ENCODE peak calls at places on chromosomes 4 and X, in seven cellular contexts. One of them, this sample, is unnamed.

GRCh38 chr4:24408640-24409039 is 175.7 kb downstream of the DHX15 start:
- DNase-seq in mesenchymal stem cell: no peak
- DNase-seq in neuronal stem cell: no peak
- DNase-seq in mesendoderm: no peak
- DNase-seq in H9: no peak
- DNase-seq in H1: no peak
- DNase-seq in trophoblast cell: no peak
- DNase-seq in this sample: no peak

GRCh38 chr4:144399927-144400326 is 246.0 kb upstream of the HHIP start:
- DNase-seq in mesenchymal stem cell: peak; percentile 5
- DNase-seq in neuronal stem cell: no peak
- DNase-seq in mesendoderm: no peak
- DNase-seq in H9: no peak
- DNase-seq in H1: no peak
- DNase-seq in trophoblast cell: no peak
- DNase-seq in this sample: peak; percentile 55

GRCh38 chr4:926538-926937 is 5.6 kb downstream of the GAK start:
- DNase-seq in mesenchymal stem cell: no peak
- DNase-seq in neuronal stem cell: peak; percentile 30
- DNase-seq in mesendoderm: peak; percentile 73
- DNase-seq in H9: peak; percentile 79
- DNase-seq in H1: peak; percentile 84
- DNase-seq in trophoblast cell: peak; percentile 33
- DNase-seq in this sample: no peak

GRCh38 chrX:107445636-107446035 is 3.8 kb upstream of the FRMPD3 start:
- DNase-seq in mesenchymal stem cell: no peak
- DNase-seq in neuronal stem cell: no peak
- DNase-seq in mesendoderm: no peak
- DNase-seq in H9: no peak
- DNase-seq in H1: no peak
- DNase-seq in trophoblast cell: no peak
- DNase-seq in this sample: no peak

GRCh38 chrX:70033348-70033747 is 16.4 kb downstream of the AWAT2 start:
- DNase-seq in mesenchymal stem cell: peak; percentile 2
- DNase-seq in neuronal stem cell: no peak
- DNase-seq in mesendoderm: peak; percentile 62
- DNase-seq in H9: peak; percentile 73
- DNase-seq in H1: peak; percentile 69
- DNase-seq in trophoblast cell: peak; percentile 34
- DNase-seq in this sample: peak; percentile 21

GRCh38 chr4:110543577-110543976 is 67.6 kb downstream of the ENPEP start:
- DNase-seq in mesenchymal stem cell: no peak
- DNase-seq in neuronal stem cell: no peak
- DNase-seq in mesendoderm: no peak
- DNase-seq in H9: no peak
- DNase-seq in H1: no peak
- DNase-seq in trophoblast cell: no peak
- DNase-seq in this sample: no peak

GRCh38 chr4:184924516-184924915 is 93.8 kb upstream of the HELT start:
- DNase-seq in mesenchymal stem cell: no peak
- DNase-seq in neuronal stem cell: no peak
- DNase-seq in mesendoderm: no peak
- DNase-seq in H9: no peak
- DNase-seq in H1: peak; percentile 10
- DNase-seq in trophoblast cell: no peak
- DNase-seq in this sample: no peak

GRCh38 chrX:138485224-138485623 is 226.3 kb downstream of the FGF13 start:
- DNase-seq in mesenchymal stem cell: no peak
- DNase-seq in neuronal stem cell: no peak
- DNase-seq in mesendoderm: no peak
- DNase-seq in H9: no peak
- DNase-seq in H1: no peak
- DNase-seq in trophoblast cell: peak; percentile 93
- DNase-seq in this sample: no peak

GRCh38 chr4:85703098-85703497 is 228.1 kb downstream of the ARHGAP24 start:
- DNase-seq in mesenchymal stem cell: no peak
- DNase-seq in neuronal stem cell: no peak
- DNase-seq in mesendoderm: no peak
- DNase-seq in H9: no peak
- DNase-seq in H1: no peak
- DNase-seq in trophoblast cell: peak; percentile 63
- DNase-seq in this sample: no peak

GRCh38 chr4:1563241-1563640 is 120.9 kb downstream of the FAM53A start:
- DNase-seq in mesenchymal stem cell: no peak
- DNase-seq in neuronal stem cell: no peak
- DNase-seq in mesendoderm: no peak
- DNase-seq in H9: no peak
- DNase-seq in H1: no peak
- DNase-seq in trophoblast cell: no peak
- DNase-seq in this sample: no peak

GRCh38 chrX:123949846-123950245 is 11.7 kb upstream of the STAG2 start:
- DNase-seq in mesenchymal stem cell: no peak
- DNase-seq in neuronal stem cell: no peak
- DNase-seq in mesendoderm: no peak
- DNase-seq in H9: no peak
- DNase-seq in H1: no peak
- DNase-seq in trophoblast cell: no peak
- DNase-seq in this sample: no peak
- H4K8ac ChIP-seq in mesenchymal stem cell: no peak overlapping the region
- H4K8ac ChIP-seq in neuronal stem cell: no peak overlapping the region
- H4K8ac ChIP-seq in mesendoderm: no peak overlapping the region
- H4K8ac ChIP-seq in H9: no peak overlapping the region
- H4K8ac ChIP-seq in H1: no peak overlapping the region
- H4K8ac ChIP-seq in trophoblast cell: no peak overlapping the region
- H4K8ac ChIP-seq in this sample: no peak overlapping the region

GRCh38 chr4:152856960-152857359 is 77.2 kb downstream of the ARFIP1 start:
- DNase-seq in mesenchymal stem cell: no peak
- DNase-seq in neuronal stem cell: no peak
- DNase-seq in mesendoderm: no peak
- DNase-seq in H9: no peak
- DNase-seq in H1: no peak
- DNase-seq in trophoblast cell: no peak
- DNase-seq in this sample: no peak
- H4K8ac ChIP-seq in mesenchymal stem cell: no peak overlapping the region
- H4K8ac ChIP-seq in neuronal stem cell: no peak overlapping the region
- H4K8ac ChIP-seq in mesendoderm: no peak overlapping the region
- H4K8ac ChIP-seq in H9: no peak overlapping the region
- H4K8ac ChIP-seq in H1: no peak overlapping the region
- H4K8ac ChIP-seq in trophoblast cell: no peak overlapping the region
- H4K8ac ChIP-seq in this sample: no peak overlapping the region

DNA sequence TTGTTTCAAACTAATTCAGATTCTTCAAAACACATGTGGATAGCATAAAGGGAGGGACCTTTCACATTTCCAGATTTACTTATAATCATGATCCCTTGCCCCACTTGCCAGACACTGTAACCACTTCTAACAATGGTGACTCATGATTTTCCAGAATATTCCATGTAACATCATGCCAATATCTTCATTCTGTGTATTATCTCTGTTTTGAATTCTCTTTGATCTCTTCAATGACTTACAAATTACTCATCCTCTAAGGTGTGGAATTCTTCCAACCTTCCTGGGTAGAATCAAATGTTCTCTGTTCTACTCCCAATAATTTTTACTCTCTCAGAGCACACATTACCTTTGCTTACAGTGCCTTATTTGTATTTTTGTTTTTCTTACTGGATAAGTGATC is 517.1 kb downstream of the PCDH7 start:
- DNase-seq in mesenchymal stem cell: no peak
- DNase-seq in neuronal stem cell: no peak
- DNase-seq in mesendoderm: no peak
- DNase-seq in H9: no peak
- DNase-seq in H1: no peak
- DNase-seq in trophoblast cell: no peak
- DNase-seq in this sample: no peak
- H4K8ac ChIP-seq in mesenchymal stem cell: no peak overlapping the region
- H4K8ac ChIP-seq in neuronal stem cell: no peak overlapping the region
- H4K8ac ChIP-seq in mesendoderm: no peak overlapping the region
- H4K8ac ChIP-seq in H9: no peak overlapping the region
- H4K8ac ChIP-seq in H1: no peak overlapping the region
- H4K8ac ChIP-seq in trophoblast cell: no peak overlapping the region
- H4K8ac ChIP-seq in this sample: no peak overlapping the region

GRCh38 chrX:937391-937790 is 275.1 kb downstream of the CRLF2 start:
- DNase-seq in mesenchymal stem cell: no peak
- DNase-seq in neuronal stem cell: no peak
- DNase-seq in mesendoderm: no peak
- DNase-seq in H9: no peak
- DNase-seq in H1: no peak
- DNase-seq in trophoblast cell: no peak
- DNase-seq in this sample: no peak
- H4K8ac ChIP-seq in mesenchymal stem cell: no peak overlapping the region
- H4K8ac ChIP-seq in neuronal stem cell: no peak overlapping the region
- H4K8ac ChIP-seq in mesendoderm: no peak overlapping the region
- H4K8ac ChIP-seq in H9: no peak overlapping the region
- H4K8ac ChIP-seq in H1: no peak overlapping the region
- H4K8ac ChIP-seq in trophoblast cell: no peak overlapping the region
- H4K8ac ChIP-seq in this sample: no peak overlapping the region

GRCh38 chr4:94698187-94698586 is 59.6 kb upstream of the BMPR1B start:
- DNase-seq in mesenchymal stem cell: no peak
- DNase-seq in neuronal stem cell: no peak
- DNase-seq in mesendoderm: no peak
- DNase-seq in H9: no peak
- DNase-seq in H1: no peak
- DNase-seq in trophoblast cell: no peak
- DNase-seq in this sample: no peak
- H4K8ac ChIP-seq in mesenchymal stem cell: no peak overlapping the region
- H4K8ac ChIP-seq in neuronal stem cell: no peak overlapping the region
- H4K8ac ChIP-seq in mesendoderm: no peak overlapping the region
- H4K8ac ChIP-seq in H9: no peak overlapping the region
- H4K8ac ChIP-seq in H1: no peak overlapping the region
- H4K8ac ChIP-seq in trophoblast cell: no peak overlapping the region
- H4K8ac ChIP-seq in this sample: no peak overlapping the region

This sample was measured in IMR-90.